ENCODE peak calls at places on chromosomes 13 and 19, in nine cellular contexts. C, S, K, T, X, J, O, R and H are unnamed samples.

GRCh38 chr13:50589651-50590054 is 253.8 kb downstream of the DLEU7 start:
- DNase-seq in O (peak), S (no peak), K (peak), R (peak), T (no peak), X (no peak), J (peak), C (no peak), H (no peak)

GRCh38 chr13:21948781-21949474 is 278.1 kb downstream of the FGF9 start:
- DNase-seq in C (no peak), R (no peak), O (no peak), S (no peak), T (no peak), X (peak), K (no peak), J (no peak), H (no peak)

GRCh38 chr13:103663996-103664395 is 597.8 kb upstream of the SLC10A2 start:
- DNase-seq in S (no peak), C (no peak), X (no peak), O (no peak), J (no peak), K (no peak), R (no peak), T (no peak), H (no peak)

GRCh38 chr13:106028916-106029315 is 506.5 kb downstream of the EFNB2 start:
- DNase-seq in J (peak), R (no peak), S (no peak), K (no peak), O (peak), C (no peak), T (no peak), X (no peak), H (no peak)

GRCh38 chr13:48749144-48749543 is 95.4 kb downstream of the CYSLTR2 start:
- DNase-seq in T (no peak), R (no peak), X (no peak), J (peak), K (no peak), O (peak), S (no peak), C (no peak), H (no peak)

GRCh38 chr19:15138427-15138826 is 31.2 kb downstream of the SYDE1 start:
- DNase-seq in S (no peak), C (no peak), O (no peak), J (peak), T (no peak), X (no peak), R (no peak), K (no peak), H (no peak)

GRCh38 chr13:37229931-37230330 is 124.5 kb upstream of the CSNK1A1L start:
- DNase-seq in J (no peak), O (no peak), C (no peak), X (no peak), K (no peak), R (no peak), T (no peak), S (no peak), H (no peak)

GRCh38 chr19:40689339-40690049 is 957 bp downstream of the NUMBL start:
- DNase-seq in R (peak), O (peak), K (no peak), T (peak), J (no peak), S (no peak), C (no peak), X (no peak), H (no peak)

GRCh38 chr19:13077233-13077632 is 25.4 kb downstream of the LYL1 start:
- DNase-seq in J (no peak), T (peak), C (no peak), O (no peak), X (no peak), K (no peak), R (no peak), S (no peak), H (no peak)

GRCh38 chr19:49441210-49441959 is at the start of gene SLC17A7:
- DNase-seq in J (no peak), O (no peak), S (peak), X (peak), K (no peak), R (no peak), T (peak), C (peak), H (peak)

GRCh38 chr13:51033431-51034185 is 77.5 kb downstream of the C13orf42 start:
- DNase-seq in J (no peak), C (no peak), R (no peak), X (no peak), T (no peak), O (no peak), S (no peak), K (no peak), H (no peak)

GRCh38 chr19:18057557-18057956 is 29.2 kb downstream of the IL12RB1 start:
- DNase-seq in R (no peak), C (no peak), X (no peak), T (no peak), O (no peak), S (peak), K (no peak), J (no peak), H (no peak)

GRCh38 chr13:111484129-111484925 is 163.9 kb downstream of the TEX29 start:
- DNase-seq in T (peak), O (no peak), C (peak), S (no peak), R (peak), K (no peak), X (no peak), J (no peak), H (no peak)

GRCh38 chr19:11756965-11757364 is 9.8 kb upstream of the ZNF441 start:
- DNase-seq in T (no peak), C (no peak), J (no peak), O (no peak), S (no peak), K (no peak), X (no peak), R (no peak), H (no peak)

GRCh38 chr19:32164384-32164992 is 180.9 kb upstream of the ZNF507 start:
- DNase-seq in R (no peak), O (no peak), T (no peak), X (no peak), K (no peak), J (no peak), S (no peak), C (no peak), H (no peak)

GRCh38 chr13:48412881-48413351 is at the start of gene LPAR6:
- DNase-seq in T (no peak), O (peak), X (no peak), C (no peak), R (no peak), K (peak), J (peak), S (peak), H (no peak)

GRCh38 chr13:46031581-46032263 is 20.8 kb downstream of the ZC3H13 start:
- DNase-seq in C (no peak), K (no peak), X (no peak), O (peak), J (no peak), S (no peak), T (no peak), R (no peak), H (no peak)

GRCh38 chr19:47363758-47364529 is 14.8 kb downstream of the DHX34 start:
- DNase-seq in O (peak), R (no peak), T (peak), X (no peak), J (peak), K (no peak), S (no peak), C (no peak), H (no peak)

GRCh38 chr19:13629687-13630357 is 123.5 kb upstream of the CACNA1A start:
- DNase-seq in K (peak), S (no peak), C (no peak), R (no peak), J (peak), X (no peak), O (peak), T (no peak), H (no peak)

GRCh38 chr13:74661851-74662250 is 527.6 kb upstream of the KLF12 start:
- DNase-seq in C (no peak), J (peak), T (no peak), K (peak), S (no peak), R (no peak), X (no peak), O (no peak), H (no peak)

GRCh38 chr13:38849316-38849715 is 141.3 kb downstream of the STOML3 start:
- DNase-seq in R (no peak), K (no peak), S (no peak), C (no peak), X (no peak), O (no peak), T (no peak), J (no peak), H (no peak)

GRCh38 chr13:104954210-104954609 is 1581.3 kb downstream of the EFNB2 start:
- DNase-seq in S (no peak), R (no peak), O (no peak), K (no peak), X (no peak), C (no peak), J (no peak), T (no peak), H (no peak)

GRCh38 chr19:56111601-56112312 is 9.3 kb downstream of the ZNF787 start:
- DNase-seq in T (no peak), X (peak), J (no peak), O (no peak), R (no peak), S (no peak), K (no peak), C (no peak), H (peak)

GRCh38 chr19:49809987-49810389 is 3.1 kb downstream of the FUZ start:
- DNase-seq in O (no peak), T (no peak), C (peak), S (no peak), X (no peak), J (no peak), R (no peak), K (no peak), H (no peak)

GRCh38 chr19:2332341-2333026 is 4.0 kb downstream of the SPPL2B start:
- DNase-seq in K (no peak), R (no peak), J (no peak), T (peak), O (no peak), C (peak), X (peak), S (no peak), H (peak)

GRCh38 chr19:46958542-46958941 is 61.1 kb upstream of the NPAS1 start:
- DNase-seq in C (no peak), K (peak), O (peak), S (no peak), X (peak), J (peak), T (no peak), R (no peak), H (no peak)

GRCh38 chr13:73602295-73602694 is 531.9 kb downstream of the KLF12 start:
- DNase-seq in J (no peak), S (no peak), T (no peak), X (no peak), K (no peak), O (peak), C (no peak), R (no peak), H (no peak)

GRCh38 chr19:15129856-15130580 is 22.8 kb downstream of the SYDE1 start:
- DNase-seq in T (no peak), C (no peak), X (no peak), R (no peak), S (no peak), O (no peak), J (no peak), K (no peak), H (no peak)

GRCh38 chr13:44854264-44855060 is 134.8 kb downstream of the NUFIP1 start:
- DNase-seq in R (no peak), T (peak), J (no peak), X (no peak), C (no peak), S (no peak), K (no peak), O (no peak), H (no peak)

GRCh38 chr13:76556632-76557031 is 329.6 kb downstream of the KCTD12 start:
- DNase-seq in J (no peak), O (no peak), S (no peak), T (no peak), X (peak), C (no peak), K (no peak), R (no peak), H (no peak)

GRCh38 chr19:2274937-2275535 is 6.9 kb downstream of the PEAK3 start:
- DNase-seq in T (peak), J (peak), O (peak), S (peak), R (no peak), C (no peak), X (peak), K (no peak), H (peak)

GRCh38 chr19:33048806-33049676 is 15.6 kb downstream of the RHPN2 start:
- DNase-seq in S (no peak), J (no peak), C (no peak), T (no peak), X (no peak), O (peak), K (no peak), R (no peak), H (no peak)

GRCh38 chr19:31517466-31518180 is 168.4 kb upstream of the TSHZ3 start:
- DNase-seq in X (no peak), R (no peak), O (no peak), J (no peak), K (no peak), T (no peak), C (no peak), S (no peak), H (no peak)

DNA sequence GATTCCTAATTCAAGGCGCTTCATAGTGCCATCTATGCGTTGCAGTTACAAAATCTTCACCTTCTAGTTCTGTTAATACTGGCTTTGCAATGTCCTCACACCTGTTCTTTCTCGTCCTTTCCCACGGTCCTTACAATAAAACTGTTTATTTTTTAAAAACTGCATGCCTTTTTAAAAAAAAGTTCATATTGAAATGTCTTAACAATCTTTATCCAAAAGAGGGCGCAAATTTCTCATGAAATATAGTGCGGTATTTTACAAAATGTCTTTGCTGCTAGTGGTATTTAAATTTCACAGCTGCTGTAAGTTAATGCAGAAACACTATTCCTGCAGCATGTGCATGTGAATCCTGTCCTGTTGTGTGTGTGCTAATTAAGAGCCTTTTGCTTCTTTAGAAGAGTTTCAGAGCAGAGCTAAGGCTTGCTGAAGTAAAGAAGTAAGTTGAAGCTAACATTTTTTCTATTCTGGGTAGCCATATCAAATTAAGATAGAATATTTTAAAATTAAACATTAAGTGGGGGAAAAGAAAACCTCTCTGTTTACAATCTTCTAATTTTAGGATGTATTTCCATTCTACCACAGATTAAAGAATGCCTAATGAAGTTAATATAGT is 15.8 kb upstream of the CLDN10 start:
- DNase-seq in J (peak), O (no peak), R (no peak), K (no peak), X (peak), T (no peak), S (no peak), C (no peak), H (no peak)
- TF ChIP-seq CTCF in J (peak), O (no peak), R (peak), K (peak), X (peak), T (peak), S (peak), C (peak), H (no peak)

GRCh38 chr19:38032951-38033350 is 125.9 kb downstream of the SIPA1L3 start:
- DNase-seq in J (no peak), K (no peak), C (peak), S (no peak), X (no peak), O (peak), R (no peak), T (no peak), H (no peak)

GRCh38 chr19:38035515-38036495 is 128.8 kb downstream of the SIPA1L3 start:
- DNase-seq in C (peak), J (peak), T (no peak), X (no peak), O (peak), K (no peak), R (no peak), S (no peak), H (no peak)

GRCh38 chr19:38032151-38032550 is 125.1 kb downstream of the SIPA1L3 start:
- DNase-seq in T (no peak), R (no peak), J (no peak), O (peak), K (no peak), X (no peak), S (no peak), C (peak), H (no peak)

GRCh38 chr19:38034153-38034835 is 127.3 kb downstream of the SIPA1L3 start:
- DNase-seq in X (peak), K (no peak), J (no peak), S (peak), C (peak), T (no peak), O (peak), R (no peak), H (peak)

GRCh38 chr19:38033658-38034150 is 126.7 kb downstream of the SIPA1L3 start:
- DNase-seq in S (no peak), R (no peak), T (no peak), C (peak), J (no peak), X (peak), O (peak), K (no peak), H (peak)
- TF ChIP-seq CTCF in S (no peak), R (no peak), T (no peak), C (no peak), J (no peak), X (peak), O (no peak), K (no peak), H (no peak)

GRCh38 chr13:87274209-87274819 is 396.9 kb upstream of the SLITRK5 start:
- DNase-seq in O (peak), R (no peak), S (no peak), X (peak), K (no peak), C (no peak), J (no peak), T (peak), H (peak)

DNA sequence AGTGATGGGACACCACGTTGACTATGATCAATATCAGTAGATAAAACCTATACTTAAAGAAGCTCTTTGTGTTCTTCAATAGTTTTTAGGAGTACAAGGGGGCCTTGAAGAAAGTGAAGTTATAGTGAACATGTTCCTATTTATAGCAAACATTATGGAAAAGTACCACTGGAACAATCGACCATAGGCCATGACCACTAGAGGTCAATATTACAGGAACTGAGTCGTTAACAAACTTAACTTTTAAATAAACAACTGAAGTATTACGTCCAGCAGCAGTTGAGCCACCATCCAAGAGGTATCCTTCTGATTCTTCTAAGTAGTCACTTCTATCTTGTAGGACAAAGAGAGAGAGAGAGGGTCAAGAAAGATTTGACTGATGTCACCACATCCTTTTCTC is 391.0 kb upstream of the SLITRK5 start:
- DNase-seq in J (no peak), O (no peak), C (no peak), X (no peak), R (no peak), S (no peak), K (no peak), T (no peak), H (no peak)
- TF ChIP-seq CTCF in J (no peak), O (no peak), C (no peak), X (no peak), R (peak), S (no peak), K (no peak), T (no peak), H (no peak)

GRCh38 chr19:10474962-10475451 is 28.1 kb downstream of the KEAP1 start:
- DNase-seq in S (no peak), C (no peak), R (no peak), J (no peak), O (no peak), T (no peak), K (no peak), X (no peak), H (no peak)

GRCh38 chr19:10468133-10468532 is 35.0 kb downstream of the KEAP1 start:
- DNase-seq in O (no peak), X (no peak), T (no peak), J (no peak), C (no peak), R (no peak), K (no peak), S (no peak), H (no peak)

GRCh38 chr19:10467104-10467706 is 36.0 kb downstream of the KEAP1 start:
- DNase-seq in X (no peak), R (no peak), C (peak), T (no peak), J (no peak), O (no peak), S (no peak), K (no peak), H (no peak)

GRCh38 chr19:10473192-10473591 is 30.0 kb downstream of the KEAP1 start:
- DNase-seq in R (no peak), K (no peak), J (no peak), C (no peak), S (no peak), T (no peak), O (no peak), X (no peak), H (no peak)

DNA sequence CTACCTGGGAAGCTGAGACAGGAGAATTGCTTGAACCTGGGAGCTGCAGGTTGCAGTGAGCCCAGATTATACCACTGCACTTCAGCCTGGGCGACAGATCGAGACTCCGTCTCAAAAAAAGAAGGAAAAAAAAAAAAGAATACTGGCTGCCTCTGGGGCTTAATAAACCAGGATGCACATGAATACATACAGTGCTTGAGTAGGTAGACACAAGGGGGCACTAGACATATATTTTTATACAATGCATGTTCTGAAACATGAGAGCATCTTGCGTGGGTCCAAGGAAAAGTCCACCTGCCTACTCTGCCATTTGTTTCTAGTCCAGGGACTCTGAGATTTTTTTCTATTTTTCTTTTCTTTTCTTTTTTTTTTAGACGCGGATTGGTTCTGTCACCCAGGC is 31.2 kb downstream of the KEAP1 start:
- DNase-seq in R (no peak), X (peak), S (no peak), J (peak), C (no peak), T (no peak), K (no peak), O (peak), H (no peak)
- TF ChIP-seq CTCF in R (peak), X (peak), S (peak), J (peak), C (no peak), T (peak), K (peak), O (peak), H (peak)

DNA sequence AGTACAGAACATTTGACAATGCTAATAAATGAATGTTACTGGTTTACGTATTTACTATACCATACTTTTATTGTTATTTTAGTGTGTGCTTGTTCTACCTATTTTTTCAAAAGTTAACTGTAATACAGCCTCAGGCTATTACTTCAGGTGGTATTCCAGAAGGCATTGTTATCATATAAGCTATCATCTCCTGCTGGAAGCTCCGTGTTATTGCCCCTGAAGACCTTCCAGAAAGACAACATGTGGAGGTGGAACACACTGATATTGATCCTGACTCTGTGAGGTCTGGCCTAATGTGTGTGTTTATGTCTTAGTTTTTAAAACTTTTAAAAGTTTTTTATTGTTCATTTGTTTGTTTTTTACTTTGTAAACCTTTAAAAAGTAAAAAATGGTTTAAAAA is 509.8 kb upstream of the SPRY2 start:
- DNase-seq in S (no peak), T (no peak), O (no peak), R (no peak), X (no peak), K (no peak), J (no peak), C (no peak), H (no peak)
- TF ChIP-seq CTCF in S (no peak), T (no peak), O (no peak), R (no peak), X (no peak), K (no peak), J (no peak), C (no peak), H (no peak)

DNA sequence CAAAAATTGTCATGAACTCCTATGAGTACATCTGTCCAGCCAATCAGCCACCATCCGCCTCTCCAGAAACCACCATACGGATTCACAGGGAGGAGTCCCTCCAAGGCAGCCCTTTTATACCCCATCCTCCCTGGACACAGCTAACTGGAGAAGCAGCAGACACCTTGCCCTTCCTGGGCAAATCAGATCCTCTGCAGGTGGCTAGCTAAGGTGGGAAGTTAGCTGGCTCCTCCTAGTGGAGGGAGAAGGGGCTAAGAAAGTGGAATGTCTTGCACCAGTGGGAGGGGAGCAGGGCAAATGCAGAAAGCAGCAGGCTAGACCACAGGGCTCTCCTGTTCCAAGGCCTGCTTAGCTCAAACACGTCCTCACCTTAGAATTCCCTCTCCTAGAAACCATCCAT is 46.2 kb upstream of the UQCRFS1 start:
- DNase-seq in R (no peak), J (no peak), O (no peak), C (no peak), X (peak), S (no peak), K (no peak), T (no peak), H (no peak)
- TF ChIP-seq CTCF in R (no peak), J (peak), O (peak), C (no peak), X (peak), S (no peak), K (peak), T (no peak), H (peak)